ENCODE peak calls at places on chromosomes 4 and X, in eight cellular contexts. I is GM23248, G is GM12878, N is H1, S is astrocyte, J is neural progenitor cell, T is K562, O is HCT116. L is an unnamed sample.

GRCh38 chrX:106621836-106622235 is 10.1 kb downstream of the RADX start:
- DNase-seq in O (no peak), S (no peak), G (no peak), I (no peak), J (no peak), T (no peak), N (no peak), L (no peak)

GRCh38 chr4:152936446-152937279 is 540 bp downstream of the FHDC1 start:
- DNase-seq in N (no peak), O (no peak), J (peak; percentile 71), T (peak; percentile 44), S (peak; percentile 27), I (peak; percentile 62), G (no peak), L (peak; percentile 27)

GRCh38 chr4:150212927-150213326 is 134.7 kb downstream of the DCLK2 start:
- DNase-seq in S (no peak), O (no peak), T (no peak), J (no peak), N (no peak), G (no peak), I (no peak), L (no peak)

GRCh38 chr4:55016131-55016530 is 109.3 kb downstream of the KDR start:
- DNase-seq in I (no peak), S (no peak), N (no peak), O (no peak), J (no peak), T (no peak), G (no peak), L (no peak)

GRCh38 chr4:186557486-186557885 is 2.1 kb upstream of the MTNR1A start:
- DNase-seq in N (no peak), O (no peak), I (peak; percentile 53), T (no peak), G (no peak), S (peak; percentile 42), J (no peak), L (peak; percentile 60)

GRCh38 chr4:579543-580175 is 3.6 kb upstream of the TMEM271 start:
- DNase-seq in J (no peak), T (no peak), O (no peak), S (no peak), N (no peak), I (no peak), G (no peak), L (no peak)

GRCh38 chrX:39427492-39428289 is 626.4 kb downstream of the MID1IP1 start:
- DNase-seq in O (no peak), J (no peak), T (no peak), I (peak; percentile 58), N (no peak), S (peak; percentile 36), G (no peak), L (no peak)

GRCh38 chrX:46574941-46575381 is 1.4 kb downstream of the CHST7 start:
- DNase-seq in T (no peak), G (no peak), N (no peak), J (peak; percentile 55), I (peak; percentile 52), O (no peak), S (no peak), L (peak; percentile 19)

GRCh38 chrX:103503853-103504207 is 15.5 kb downstream of the RAB40A start:
- DNase-seq in S (no peak), O (no peak), G (no peak), J (no peak), I (no peak), N (no peak), T (no peak), L (no peak)

GRCh38 chrX:54178100-54178940 is 4.7 kb downstream of the FAM120C start:
- DNase-seq in N (no peak), G (no peak), J (no peak), I (peak; percentile 80), O (no peak), S (peak; percentile 72), T (no peak), L (peak; percentile 51)

GRCh38 chrX:2696698-2697215 is 5.7 kb downstream of the CD99 start:
- DNase-seq in O (no peak), G (peak; percentile 92), J (no peak), I (peak; percentile 96), N (no peak), T (no peak), S (peak; percentile 87), L (peak; percentile 97)

GRCh38 chr4:73245955-73246354 is 12.6 kb downstream of the ANKRD17 start:
- DNase-seq in G (no peak), O (no peak), T (peak; percentile 15), I (no peak), J (no peak), S (no peak), N (no peak), L (no peak)

GRCh38 chr4:107122736-107123135 is 86.6 kb upstream of the DKK2 start:
- DNase-seq in O (no peak), S (no peak), J (no peak), T (no peak), N (no peak), G (no peak), I (no peak), L (no peak)

GRCh38 chr4:165367040-165367439 is 11.8 kb upstream of the CPE start:
- DNase-seq in S (no peak), O (peak; percentile 22), T (no peak), J (no peak), N (no peak), I (no peak), G (no peak), L (no peak)

GRCh38 chrX:133083899-133084298 is 13.0 kb downstream of the USP26 start:
- DNase-seq in J (no peak), N (no peak), O (no peak), I (no peak), S (no peak), T (no peak), G (no peak), L (no peak)

GRCh38 chrX:139077303-139078131 is 366.0 kb upstream of the FGF13 start:
- DNase-seq in N (no peak), O (no peak), J (no peak), T (no peak), S (peak; percentile 72), I (peak; percentile 82), G (no peak), L (peak; percentile 74)

GRCh38 chr4:74418063-74418670 is 26.8 kb upstream of the AREG start:
- DNase-seq in I (peak; percentile 84), J (no peak), G (no peak), O (peak; percentile 81), N (no peak), S (peak; percentile 79), T (no peak), L (peak; percentile 28)
- H3K4me1 ChIP-seq in I (peaks cover 19% of the 10 kb centered on the region), J (no peaks in the 10 kb centered on the region), G (no peaks in the 10 kb centered on the region), O (peaks cover 51% of the 10 kb centered on the region), N (no peaks in the 10 kb centered on the region), S (peaks cover 11% of the 10 kb centered on the region), T (peaks cover 9% of the 10 kb centered on the region), L (no peaks in the 10 kb centered on the region)

DNA sequence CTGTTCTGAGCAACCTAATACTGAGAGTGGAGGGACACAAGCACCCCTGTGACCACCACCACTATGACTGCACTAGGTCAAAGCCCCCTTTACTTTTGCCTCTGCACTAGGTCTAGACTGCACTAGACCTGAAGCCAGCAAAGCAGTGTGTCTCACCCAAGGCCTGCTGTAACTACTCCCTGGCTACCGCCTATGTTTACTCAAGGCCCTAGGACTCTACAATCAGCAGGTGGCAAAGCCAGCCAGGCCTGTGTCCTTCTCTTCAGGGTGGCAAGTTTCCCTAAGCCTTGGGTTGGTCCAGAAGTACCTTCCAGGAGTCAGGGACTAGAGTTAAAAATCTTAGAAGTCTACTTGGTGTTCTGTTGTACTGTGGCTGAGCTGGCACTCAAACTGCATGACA is 15.9 kb downstream of the RAB33B start:
- DNase-seq in J (no peak), I (no peak), O (no peak), T (no peak), N (no peak), G (no peak), S (no peak), L (no peak)
- H3K27ac ChIP-seq in J (no peak overlapping the region), I (no peak overlapping the region), O (no peak overlapping the region), T (no peak overlapping the region), N (no peak overlapping the region), G (no peak overlapping the region), S (no peak overlapping the region), L (no peak overlapping the region)

GRCh38 chrX:120001787-120002186 is 58.2 kb upstream of the NKAP start:
- DNase-seq in O (no peak), T (no peak), G (no peak), N (no peak), J (no peak), S (no peak), I (no peak), L (no peak)

GRCh38 chrX:119997570-119997969 is 54.0 kb upstream of the NKAP start:
- DNase-seq in O (no peak), N (no peak), G (no peak), S (no peak), I (no peak), T (no peak), J (no peak), L (no peak)

GRCh38 chrX:120000490-120001246 is 57.1 kb upstream of the NKAP start:
- DNase-seq in G (no peak), S (no peak), I (peak; percentile 46), J (peak; percentile 38), N (no peak), T (no peak), O (no peak), L (no peak)

GRCh38 chrX:119996600-119997524 is 53.3 kb upstream of the NKAP start:
- DNase-seq in O (no peak), T (no peak), N (no peak), S (no peak), G (no peak), J (no peak), I (no peak), L (no peak)

DNA sequence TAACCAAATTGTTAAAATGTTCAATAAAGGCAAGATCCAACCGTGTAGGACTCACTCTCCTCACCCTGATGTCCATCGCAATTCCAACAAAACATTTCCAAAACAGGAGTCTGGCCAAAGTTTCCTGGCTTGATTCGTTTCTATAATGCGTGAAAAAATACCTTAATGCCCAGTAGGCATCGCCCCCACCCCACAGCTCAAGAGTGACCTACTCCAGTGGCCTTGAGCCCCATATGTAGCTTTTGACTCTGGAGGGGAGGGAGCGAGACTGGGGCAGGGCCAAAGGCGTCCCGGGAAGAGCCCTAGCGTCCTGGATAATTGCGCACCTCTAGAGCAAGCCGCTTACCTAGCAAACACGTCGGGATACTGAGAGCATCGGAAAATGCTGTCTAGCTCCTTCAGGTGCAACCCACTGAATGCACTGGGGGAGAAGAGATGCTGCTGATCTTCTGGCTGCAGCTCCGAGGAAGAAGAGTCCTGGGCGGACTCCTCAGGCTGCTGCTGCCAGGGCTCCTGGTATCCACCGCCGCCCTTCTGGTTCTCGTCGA is 55.6 kb upstream of the NKAP start:
- DNase-seq in T (no peak), I (no peak), N (no peak), G (no peak), S (no peak), J (no peak), O (no peak), L (no peak)
- TF ChIP-seq EZH2 in T (no peak), I (no peak), N (peak; percentile 16), G (no peak), S (peak; percentile 31), J (peak; percentile 88), O (no peak), L (peak; percentile 68)

GRCh38 chr4:77493829-77494551 is 111.6 kb upstream of the CXCL13 start:
- DNase-seq in G (no peak), I (peak; percentile 14), J (no peak), N (no peak), T (no peak), O (no peak), S (no peak), L (no peak)

GRCh38 chr4:77493120-77493767 is 112.4 kb upstream of the CXCL13 start:
- DNase-seq in I (no peak), O (no peak), S (no peak), J (no peak), G (peak; percentile 35), N (no peak), T (no peak), L (no peak)

GRCh38 chr4:77488882-77489281 is 116.7 kb upstream of the CXCL13 start:
- DNase-seq in J (no peak), O (no peak), T (no peak), S (no peak), G (no peak), I (no peak), N (no peak), L (no peak)
- H3K4me1 ChIP-seq in J (no peaks in the 10 kb centered on the region), O (no peaks in the 10 kb centered on the region), T (no peaks in the 10 kb centered on the region), S (no peaks in the 10 kb centered on the region), G (peaks cover 4% of the 10 kb centered on the region), I (no peaks in the 10 kb centered on the region), N (no peaks in the 10 kb centered on the region), L (no peaks in the 10 kb centered on the region)

L was measured in A673.